ENCODE peak calls at places on chromosomes 11 and 22, in eight cellular contexts. B, W, I, L, H, Q, D and S are unnamed samples. For H3K27me3, the result is how much of the 10 kb centered on the place peaks cover.

GRCh38 chr22:20009582-20010306 is 6.9 kb downstream of the ARVCF start:
- DNase-seq in I (no peak), H (no peak), D (no peak), L (no peak), Q (no peak), W (no peak), B (no peak), S (no peak)

GRCh38 chr22:31136155-31136554 is 4.2 kb downstream of the PLA2G3 start:
- DNase-seq in D (no peak), I (no peak), W (no peak), B (no peak), Q (no peak), L (no peak), H (no peak), S (no peak)

GRCh38 chr22:41910599-41911291 is 4.1 kb downstream of the SHISA8 start:
- DNase-seq in B (peak), H (peak), L (peak), D (peak), W (no peak), I (no peak), Q (no peak), S (no peak)

GRCh38 chr22:19358195-19358594 is 66.7 kb upstream of the CLTCL1 start:
- DNase-seq in W (peak), D (no peak), Q (no peak), L (no peak), B (no peak), H (no peak), I (no peak), S (no peak)

GRCh38 chr11:46845440-46845739 is 690 bp downstream of the CKAP5 start:
- DNase-seq in H (no peak), Q (no peak), L (no peak), I (no peak), W (no peak), B (peak), D (no peak), S (no peak)

GRCh38 chr22:21937041-21937820 is 15.4 kb downstream of the PPM1F start:
- DNase-seq in L (no peak), B (no peak), H (no peak), D (no peak), W (no peak), Q (no peak), I (no peak), S (no peak)

GRCh38 chr11:26703792-26704191 is 18.1 kb downstream of the SLC5A12 start:
- DNase-seq in W (no peak), I (no peak), H (no peak), L (no peak), D (no peak), Q (no peak), B (no peak), S (no peak)

GRCh38 chr22:46964773-46965550 is 202.5 kb downstream of the TBC1D22A start:
- DNase-seq in I (no peak), W (no peak), Q (no peak), H (no peak), B (no peak), L (no peak), D (peak), S (no peak)

GRCh38 chr11:25741886-25742285 is 590.0 kb upstream of the ANO3 start:
- DNase-seq in B (no peak), W (no peak), L (no peak), H (no peak), I (no peak), D (no peak), Q (no peak), S (no peak)

GRCh38 chr22:49543876-49544275 is 283.8 kb downstream of the BRD1 start:
- DNase-seq in B (no peak), I (no peak), W (peak), L (no peak), H (no peak), D (no peak), Q (no peak), S (no peak)

GRCh38 chr11:34501500-34501899 is 12.1 kb downstream of the ELF5 start:
- DNase-seq in B (peak), L (no peak), W (no peak), D (no peak), H (peak), I (no peak), Q (peak), S (peak)

GRCh38 chr11:124113890-124114289 is 1.4 kb upstream of the VWA5A start:
- DNase-seq in I (no peak), Q (no peak), W (peak), D (no peak), L (no peak), H (peak), B (peak), S (no peak)

GRCh38 chr22:26586556-26587325 is 3.2 kb downstream of the TPST2 start:
- DNase-seq in D (no peak), B (peak), Q (no peak), L (no peak), H (no peak), W (no peak), I (no peak), S (no peak)

GRCh38 chr11:14520086-14520901 is at the start of gene PSMA1:
- DNase-seq in I (peak), W (peak), H (peak), B (peak), Q (peak), D (peak), L (peak), S (peak)

GRCh38 chr11:45754261-45754709 is 50.7 kb upstream of the SLC35C1 start:
- DNase-seq in W (no peak), I (no peak), Q (no peak), H (peak), B (peak), L (no peak), D (peak), S (peak)

GRCh38 chr11:72863091-72863490 is 48.9 kb downstream of the ATG16L2 start:
- DNase-seq in I (no peak), H (no peak), L (no peak), W (no peak), B (no peak), Q (no peak), D (no peak), S (no peak)

GRCh38 chr11:76215946-76216345 is 9.6 kb upstream of the WNT11 start:
- DNase-seq in D (no peak), W (no peak), I (no peak), B (no peak), H (no peak), L (no peak), Q (no peak), S (peak)

GRCh38 chr11:36030707-36031365 is 87.0 kb downstream of the LDLRAD3 start:
- DNase-seq in W (no peak), I (no peak), H (no peak), B (peak), Q (no peak), D (no peak), L (no peak), S (no peak)

GRCh38 chr11:107271425-107271824 is 186.2 kb downstream of the CWF19L2 start:
- DNase-seq in B (no peak), L (no peak), Q (no peak), I (no peak), W (no peak), D (no peak), H (no peak), S (no peak)

GRCh38 chr22:41487037-41487963 is 18.4 kb downstream of the ACO2 start:
- DNase-seq in I (no peak), L (no peak), H (peak), W (peak), Q (no peak), B (no peak), D (no peak), S (no peak)

GRCh38 chr11:65382804-65383368 is 440 bp upstream of the SLC25A45 start:
- DNase-seq in H (no peak), W (no peak), L (no peak), Q (no peak), I (no peak), B (no peak), D (no peak), S (no peak)

GRCh38 chr11:17479284-17480214 is 2.9 kb upstream of the ABCC8 start:
- DNase-seq in D (peak), B (peak), L (no peak), I (peak), H (peak), Q (no peak), W (peak), S (no peak)

GRCh38 chr11:97463891-97464290 is 1074.1 kb downstream of the JRKL start:
- DNase-seq in H (no peak), W (no peak), Q (no peak), I (no peak), D (peak), B (no peak), L (no peak), S (no peak)

GRCh38 chr11:67656278-67656922 is 5.9 kb upstream of the ACY3 start:
- DNase-seq in L (peak), I (no peak), B (no peak), D (no peak), W (peak), H (no peak), Q (no peak), S (peak)

GRCh38 chr11:125564357-125564756 is 4.9 kb upstream of the EI24 start:
- DNase-seq in D (no peak), B (no peak), W (no peak), I (no peak), L (no peak), Q (no peak), H (no peak), S (no peak)

GRCh38 chr22:42930810-42931420 is 73.8 kb upstream of the ARFGAP3 start:
- DNase-seq in H (no peak), D (no peak), I (peak), W (peak), B (no peak), L (peak), Q (no peak), S (peak)

GRCh38 chr11:68970921-68971636 is 9.7 kb downstream of the MRGPRD start:
- DNase-seq in H (no peak), D (no peak), B (no peak), Q (no peak), L (no peak), I (no peak), W (peak), S (no peak)

GRCh38 chr11:88183233-88183632 is 8.0 kb upstream of the RAB38 start:
- DNase-seq in I (no peak), H (no peak), L (no peak), W (no peak), D (no peak), B (no peak), Q (no peak), S (no peak)

GRCh38 chr11:83092488-83093384 is 21.0 kb upstream of the RAB30 start:
- DNase-seq in L (no peak), W (peak), Q (peak), I (peak), B (no peak), H (peak), D (no peak), S (no peak)

GRCh38 chr22:44335903-44336803 is 23.4 kb upstream of the SHISAL1 start:
- DNase-seq in H (no peak), Q (no peak), L (no peak), W (no peak), D (peak), B (no peak), I (no peak), S (no peak)
- TF ChIP-seq CTCF in H (no peak), Q (no peak), L (peak), W (no peak), D (peak), B (no peak), I (peak), S (no peak)

GRCh38 chr11:58618215-58618614 is 4.2 kb upstream of the CNTF start:
- DNase-seq in D (peak), Q (no peak), W (no peak), B (no peak), I (no peak), H (no peak), L (no peak), S (no peak)

GRCh38 chr11:58621586-58622262 is 741 bp upstream of the CNTF start:
- DNase-seq in W (no peak), I (no peak), L (no peak), H (no peak), B (no peak), Q (no peak), D (no peak), S (no peak)

GRCh38 chr11:58625086-58625485 is 2.6 kb downstream of the CNTF start:
- DNase-seq in I (no peak), W (no peak), H (no peak), D (no peak), Q (no peak), B (no peak), L (no peak), S (no peak)

GRCh38 chr11:58625826-58626460 is 3.5 kb downstream of the CNTF start:
- DNase-seq in I (no peak), B (no peak), Q (peak), D (no peak), L (no peak), H (no peak), W (no peak), S (peak)

DNA sequence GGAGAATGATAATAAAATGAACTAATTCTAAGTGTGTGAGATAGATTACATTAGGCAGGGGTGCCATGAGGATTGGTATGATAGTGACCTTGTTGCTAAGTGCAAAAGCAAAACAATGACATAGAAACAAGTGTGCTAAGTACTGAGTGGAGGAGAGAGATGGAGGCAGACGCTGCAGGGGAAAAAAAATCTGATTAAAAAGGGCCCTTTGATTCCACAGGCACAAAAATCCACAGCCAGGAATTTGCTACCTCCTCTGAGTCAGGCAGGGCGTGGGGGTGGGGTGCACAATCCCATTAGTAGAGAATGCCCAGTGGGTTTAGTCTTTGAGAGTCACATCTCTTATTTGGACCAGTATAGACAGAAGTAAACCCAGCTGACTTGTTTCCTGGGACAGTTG is at the start of gene CNTF:
- DNase-seq in D (no peak), W (no peak), I (no peak), H (no peak), Q (no peak), L (no peak), B (peak), S (peak)
- H3K4me3 ChIP-seq in D (no peak), W (no peak), I (no peak), H (no peak), Q (no peak), L (no peak), B (no peak), S (no peak)

GRCh38 chr11:79439430-79439892 is 1.4 kb downstream of the TENM4 start:
- DNase-seq in L (peak), H (peak), B (peak), W (no peak), D (no peak), I (no peak), Q (no peak), S (no peak)
- H3K27me3 ChIP-seq in L (under half), H (under half), B (under half), W (under half), D (half or more), I (under half), Q (under half), S (under half)

GRCh38 chr11:86274503-86274902 is 27.5 kb upstream of the HIKESHI start:
- DNase-seq in L (no peak), I (no peak), W (no peak), D (peak), Q (no peak), H (no peak), B (no peak), S (no peak)
- TF ChIP-seq CTCF in L (peak), I (peak), W (no peak), D (peak), Q (no peak), H (peak), B (peak), S (peak)